ENCODE peak calls at places on chromosomes 1 and 21, in six cellular contexts. O is fibroblast of mammary gland, N is neural crest cell, Y is mammary epithelial cell, M is lower lobe of right lung, F is nephron progenitor cell. P is an unnamed sample.

GRCh38 chr1:101187287-101187686 is 49.5 kb upstream of the S1PR1 start:
- DNase-seq in Y (no peak), F (no peak), N (no peak), M (no peak), O (peak), P (no peak)

GRCh38 chr21:15592957-15593356 is 136.8 kb upstream of the USP25 start:
- DNase-seq in M (no peak), F (no peak), O (no peak), Y (no peak), N (no peak), P (no peak)

GRCh38 chr1:62712625-62713243 is 24.5 kb upstream of the DOCK7 start:
- DNase-seq in F (no peak), Y (peak), M (no peak), O (no peak), N (no peak), P (no peak)

GRCh38 chr1:72235062-72235461 is 47.3 kb downstream of the NEGR1 start:
- DNase-seq in F (no peak), N (no peak), M (no peak), O (no peak), Y (no peak), P (no peak)

GRCh38 chr21:42262826-42263225 is 43.9 kb downstream of the ABCG1 start:
- DNase-seq in Y (peak), O (peak), N (no peak), M (peak), F (no peak), P (no peak)

GRCh38 chr1:91742848-91743292 is 143.1 kb downstream of the TGFBR3 start:
- DNase-seq in M (no peak), O (peak), Y (peak), F (no peak), N (no peak), P (no peak)

GRCh38 chr1:244431166-244431565 is 20.5 kb downstream of the ADSS2 start:
- DNase-seq in F (no peak), M (no peak), Y (no peak), O (no peak), N (no peak), P (no peak)

GRCh38 chr1:2451744-2452582 is 24.1 kb upstream of the PLCH2 start:
- DNase-seq in O (peak), F (peak), M (no peak), Y (peak), N (no peak), P (no peak)

GRCh38 chr1:184606786-184607185 is 147.9 kb downstream of the EDEM3 start:
- DNase-seq in Y (no peak), O (no peak), F (no peak), M (no peak), N (no peak), P (no peak)

GRCh38 chr1:30420519-30421050 is 302.8 kb downstream of the MATN1 start:
- DNase-seq in O (no peak), F (no peak), M (no peak), Y (peak), N (no peak), P (no peak)

GRCh38 chr1:93033029-93033428 is 46.1 kb upstream of the MTF2 start:
- DNase-seq in Y (no peak), N (no peak), M (no peak), F (no peak), O (peak), P (no peak)

GRCh38 chr1:29719253-29719652 is 482.9 kb downstream of the PTPRU start:
- DNase-seq in Y (peak), M (no peak), O (peak), N (no peak), F (no peak), P (no peak)

DNA sequence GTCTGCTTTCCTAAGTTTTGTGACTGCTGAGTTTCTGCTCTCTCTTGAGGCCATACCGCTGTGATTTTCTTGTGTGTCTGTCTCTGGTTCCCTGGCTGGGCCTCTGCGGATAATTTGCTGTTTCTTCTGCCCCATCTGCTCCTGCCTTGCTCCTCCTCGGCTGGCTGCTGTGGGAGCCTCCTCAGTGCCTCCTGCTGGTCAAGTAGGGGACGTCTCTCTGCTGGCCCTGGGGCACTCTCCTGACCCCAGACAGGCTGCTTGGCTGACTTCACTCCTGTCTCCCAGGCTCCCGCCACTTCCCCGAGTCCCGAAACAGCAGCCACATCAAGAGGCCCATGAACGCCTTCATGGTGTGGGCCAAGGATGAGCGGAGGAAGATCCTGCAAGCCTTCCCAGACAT is 28.5 kb downstream of the ETNK2 start:
- DNase-seq in Y (no peak), M (no peak), F (no peak), O (peak), N (peak), P (no peak)
- TF ChIP-seq CTCF in Y (peak), M (peak), F (peak), O (peak), N (peak), P (no peak)

GRCh38 chr1:151455231-151455630 is 4.1 kb downstream of the POGZ start:
- DNase-seq in F (no peak), M (no peak), N (no peak), O (no peak), Y (no peak), P (no peak)

GRCh38 chr1:151455966-151456365 is 3.3 kb downstream of the POGZ start:
- DNase-seq in O (no peak), F (no peak), M (no peak), N (no peak), Y (no peak), P (no peak)

GRCh38 chr1:151459331-151460046 is at the start of gene POGZ:
- DNase-seq in N (peak), Y (peak), O (peak), F (peak), M (peak), P (peak)

GRCh38 chr1:151458936-151459330 is 361 bp downstream of the POGZ start:
- DNase-seq in F (peak), N (peak), Y (peak), M (peak), O (peak), P (no peak)

DNA sequence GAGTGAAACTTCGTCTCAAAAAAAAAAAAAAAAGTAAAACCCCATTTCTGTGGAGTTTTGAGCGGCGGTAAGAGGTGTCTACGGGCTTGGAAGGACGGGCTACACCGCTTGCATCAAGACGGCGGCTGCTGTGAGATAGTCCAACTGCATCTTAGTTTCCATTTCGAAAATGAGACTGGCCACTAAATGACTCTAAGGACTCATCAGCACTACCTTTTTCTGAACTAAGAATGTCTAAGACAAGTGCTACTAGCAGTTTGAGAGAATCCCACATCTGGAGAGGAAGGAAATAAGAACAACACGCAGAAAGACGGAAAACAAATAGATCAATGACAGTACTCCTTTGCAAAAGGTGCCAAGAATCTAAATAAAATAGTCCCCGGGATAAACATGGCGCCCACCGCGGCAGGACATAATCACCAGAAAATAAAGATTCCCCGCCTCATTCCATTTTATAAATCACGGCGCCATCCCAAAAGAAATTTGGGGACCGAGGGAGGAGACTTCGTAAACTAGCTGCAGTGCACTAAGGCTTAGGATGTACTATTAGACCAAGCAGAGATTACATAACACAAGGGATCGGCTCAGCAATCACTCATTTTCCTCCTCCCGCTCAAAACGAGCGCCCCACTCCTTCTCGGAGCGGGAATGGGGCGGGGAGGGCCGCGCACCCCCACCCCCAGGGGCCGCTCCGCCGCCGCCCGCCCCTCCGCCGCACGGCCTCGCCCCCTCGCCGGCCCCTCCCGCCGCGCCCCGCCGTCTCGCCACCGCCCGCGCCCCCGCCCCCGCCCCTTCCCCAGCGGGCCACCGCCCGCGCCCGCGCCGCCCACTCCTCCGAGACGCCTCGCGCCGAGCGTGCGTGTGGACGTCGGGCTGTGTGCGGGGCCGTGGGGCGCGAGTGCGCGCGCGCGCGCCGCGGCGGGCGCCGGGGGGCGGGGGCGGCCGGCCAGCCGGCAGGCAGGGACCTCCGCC is 1.1 kb downstream of the POGZ start:
- DNase-seq in N (peak), M (peak), Y (peak), O (peak), F (peak), P (peak)
- TF ChIP-seq CTCF in N (no peak), M (no peak), Y (no peak), O (no peak), F (no peak), P (no peak)

DNA sequence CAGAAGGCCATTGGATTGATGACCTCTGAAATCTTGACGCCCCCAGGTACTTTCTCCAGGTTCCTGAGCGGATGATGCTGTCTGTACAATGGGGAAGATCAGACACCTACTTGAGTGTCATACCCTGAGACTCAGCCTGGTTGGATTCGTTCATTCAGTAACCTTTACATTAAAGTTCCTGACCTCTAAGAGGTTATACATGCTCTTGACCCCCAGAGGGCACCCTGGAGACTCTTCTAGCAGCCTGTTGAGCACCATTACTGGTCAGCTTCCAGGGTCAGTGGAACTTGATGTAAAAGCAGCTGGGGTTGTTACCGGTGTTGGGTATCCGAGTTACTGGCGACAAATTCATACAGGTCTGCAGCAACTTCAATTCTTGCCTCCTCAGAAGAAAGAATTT is 114.3 kb upstream of the ZNF678 start:
- DNase-seq in N (peak), M (no peak), O (peak), Y (no peak), F (peak), P (no peak)
- TF ChIP-seq CTCF in N (peak), M (peak), O (peak), Y (peak), F (peak), P (peak)

GRCh38 chr1:116289219-116289618 is 83.8 kb upstream of the ATP1A1 start:
- DNase-seq in Y (peak), O (peak), F (no peak), M (no peak), N (no peak), P (no peak)

GRCh38 chr1:116287341-116288200 is 85.5 kb upstream of the ATP1A1 start:
- DNase-seq in M (no peak), Y (no peak), O (no peak), F (no peak), N (no peak), P (no peak)

GRCh38 chr1:116288201-116288598 is 84.8 kb upstream of the ATP1A1 start:
- DNase-seq in Y (no peak), F (no peak), M (no peak), N (no peak), O (no peak), P (no peak)

GRCh38 chr1:116286541-116286971 is 86.5 kb upstream of the ATP1A1 start:
- DNase-seq in O (peak), M (no peak), F (no peak), N (no peak), Y (no peak), P (no peak)

DNA sequence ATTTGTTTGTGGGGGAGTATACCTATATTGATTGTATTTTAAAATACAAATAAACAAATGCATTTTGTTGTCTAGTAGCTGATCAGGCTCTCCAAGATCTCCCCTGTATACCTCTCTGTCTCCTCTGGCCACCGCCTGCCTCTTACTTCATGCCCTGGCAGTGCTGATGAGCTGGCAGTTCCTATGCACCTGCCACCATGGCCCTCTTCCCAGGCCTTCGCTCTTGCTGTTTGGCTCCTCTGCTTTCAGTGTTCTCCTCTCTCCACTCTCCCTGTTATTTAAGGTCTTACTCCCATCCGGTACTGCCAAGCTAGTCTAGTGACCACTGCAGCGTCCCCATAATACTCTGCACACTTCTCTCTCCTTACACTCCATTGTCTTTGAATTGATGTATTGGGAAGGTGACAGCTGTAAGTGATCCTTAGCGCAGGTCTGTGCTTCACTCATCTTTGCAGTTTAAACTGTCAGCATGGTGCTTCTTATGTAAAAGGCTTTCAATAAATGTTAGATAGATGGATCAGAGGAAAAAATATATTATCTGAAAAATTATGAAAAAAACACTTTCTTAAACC is 88.1 kb upstream of the ATP1A1 start:
- DNase-seq in Y (no peak), M (no peak), N (no peak), F (no peak), O (no peak), P (no peak)
- TF ChIP-seq CTCF in Y (no peak), M (no peak), N (no peak), F (no peak), O (no peak), P (no peak)

DNA sequence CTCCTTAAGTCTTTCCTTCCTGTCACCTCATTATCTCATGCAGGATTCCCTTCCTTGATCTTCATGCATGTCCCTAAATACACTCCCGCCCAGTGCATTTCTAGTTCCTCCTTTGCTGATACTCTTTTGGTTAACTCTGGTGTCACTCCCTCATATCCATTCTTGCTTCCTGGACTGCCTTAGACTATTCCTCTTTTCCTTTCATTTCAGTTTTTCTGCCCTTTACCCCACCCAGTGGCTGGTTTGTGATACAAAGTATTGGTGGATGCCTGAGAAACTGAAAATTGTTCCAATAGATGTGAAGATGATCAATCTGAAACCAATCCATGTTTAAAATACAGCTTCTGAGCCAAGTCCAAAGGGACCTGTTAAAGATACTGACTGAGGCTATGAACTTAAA is 553.8 kb upstream of the CAMK1G start:
- DNase-seq in M (no peak), Y (peak), F (no peak), N (no peak), O (no peak), P (no peak)
- TF ChIP-seq CTCF in M (no peak), Y (peak), F (no peak), N (peak), O (peak), P (peak)

GRCh38 chr1:11594222-11594621 is 60.0 kb downstream of the FBXO2 start:
- DNase-seq in F (peak), O (peak), Y (peak), N (no peak), M (no peak), P (no peak)
- TF ChIP-seq CTCF in F (peak), O (no peak), Y (peak), N (peak), M (no peak), P (peak)

GRCh38 chr1:27941671-27942540 is 7.1 kb downstream of the SMPDL3B start:
- DNase-seq in Y (no peak), N (no peak), M (no peak), O (no peak), F (no peak), P (no peak)

GRCh38 chr1:27940870-27941269 is 6.1 kb downstream of the SMPDL3B start:
- DNase-seq in O (no peak), M (no peak), Y (no peak), F (no peak), N (no peak), P (no peak)

GRCh38 chr1:27938488-27938887 is 3.7 kb downstream of the SMPDL3B start:
- DNase-seq in N (no peak), M (no peak), Y (no peak), O (no peak), F (no peak), P (no peak)

GRCh38 chr1:27937524-27937836 is 2.7 kb downstream of the SMPDL3B start:
- DNase-seq in F (no peak), O (no peak), M (no peak), N (no peak), Y (no peak), P (no peak)

DNA sequence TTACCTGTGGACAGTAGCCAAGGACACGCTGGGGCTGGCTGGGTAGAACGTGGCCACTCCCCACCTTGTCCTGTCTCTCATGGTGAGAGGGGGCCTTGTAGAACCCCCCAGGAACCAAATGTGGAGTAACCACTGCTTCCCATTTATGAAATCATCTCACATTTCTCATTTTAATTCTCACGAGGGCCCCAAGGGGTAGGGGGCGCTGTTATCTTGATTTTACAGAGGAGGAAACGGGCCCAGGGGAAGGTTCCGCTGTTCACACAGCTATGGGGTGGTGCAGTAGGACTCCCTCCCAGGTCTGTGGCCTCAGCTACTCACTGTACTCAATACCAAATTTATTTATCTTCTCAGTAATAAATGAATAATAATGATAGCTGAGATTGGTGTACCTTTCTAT is 5.5 kb downstream of the SMPDL3B start:
- DNase-seq in F (peak), N (peak), O (peak), M (peak), Y (no peak), P (no peak)
- TF ChIP-seq CTCF in F (peak), N (peak), O (peak), M (peak), Y (peak), P (peak)

GRCh38 chr1:43618521-43619313 is 31.2 kb upstream of the KDM4A start:
- DNase-seq in O (no peak), Y (no peak), N (no peak), M (peak), F (no peak), P (no peak)

GRCh38 chr1:43620956-43621355 is 29.0 kb upstream of the KDM4A start:
- DNase-seq in Y (no peak), O (no peak), N (no peak), F (no peak), M (peak), P (no peak)

GRCh38 chr1:43619314-43619790 is 30.6 kb upstream of the KDM4A start:
- DNase-seq in M (peak), Y (no peak), O (no peak), F (no peak), N (no peak), P (no peak)

GRCh38 chr1:43621386-43621785 is 28.6 kb upstream of the KDM4A start:
- DNase-seq in M (peak), O (peak), N (no peak), Y (no peak), F (no peak), P (no peak)

GRCh38 chr1:43619996-43620920 is 29.7 kb upstream of the KDM4A start:
- DNase-seq in N (no peak), F (no peak), Y (no peak), M (peak), O (no peak), P (no peak)
- TF ChIP-seq CTCF in N (no peak), F (no peak), Y (no peak), M (no peak), O (no peak), P (no peak)

DNA sequence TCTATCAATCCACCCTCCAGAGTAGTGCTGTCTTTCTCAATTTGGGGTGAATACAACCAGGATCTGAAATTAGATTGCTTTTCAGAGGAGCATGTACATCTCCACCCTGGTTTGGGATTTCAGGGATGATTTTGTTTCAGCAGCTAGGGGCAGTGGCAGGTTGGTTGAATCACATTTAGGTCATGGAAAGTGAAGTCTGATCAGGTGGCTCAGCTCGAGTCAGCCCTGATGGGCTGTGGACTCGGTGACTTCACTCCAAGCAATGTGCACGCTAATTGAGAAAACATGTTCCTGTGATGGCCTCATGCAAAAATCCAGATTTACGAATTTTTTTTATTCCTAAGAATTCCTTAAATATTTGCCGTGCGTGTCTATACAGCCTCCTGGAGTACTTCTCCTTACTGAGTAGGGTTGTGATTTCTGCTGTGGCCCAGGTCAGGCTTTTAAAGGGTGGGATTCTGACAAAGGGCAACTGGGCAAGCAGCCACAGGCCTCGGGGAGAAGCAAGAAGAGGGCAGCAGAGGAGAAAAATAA is 7.5 kb downstream of the NGF start:
- DNase-seq in F (no peak), N (no peak), O (peak), Y (peak), M (no peak), P (no peak)
- TF ChIP-seq CTCF in F (no peak), N (no peak), O (peak), Y (peak), M (no peak), P (no peak)

GRCh38 chr1:60908159-60908558 is 174.2 kb upstream of the NFIA start:
- DNase-seq in Y (peak), M (no peak), F (no peak), O (no peak), N (no peak), P (no peak)
- TF ChIP-seq CTCF in Y (no peak), M (no peak), F (no peak), O (no peak), N (no peak), P (no peak)

P was measured in D721Med.